ENCODE peak calls at places on chromosomes 7 and 10, in eight cellular contexts. X is glomerular endothelial cell, G is T-helper 2 cell, I is ACHN, V is heart right ventricle, A is KBM-7, Z is H54, P is tibial artery. F is an unnamed sample.

GRCh38 chr10:89744021-89744420 is 42.6 kb downstream of the KIF20B start:
- DNase-seq in X (no peak), P (no peak), A (no peak), Z (peak), V (no peak), G (peak), I (peak), F (no peak)

GRCh38 chr7:47423196-47423595 is 158.7 kb downstream of the TNS3 start:
- DNase-seq in I (no peak), G (no peak), V (no peak), A (no peak), P (no peak), X (no peak), Z (no peak), F (no peak)

GRCh38 chr7:44981035-44981706 is 2.4 kb upstream of the MYO1G start:
- DNase-seq in A (peak), I (no peak), X (no peak), V (no peak), Z (no peak), G (peak), P (no peak), F (no peak)

GRCh38 chr10:129719415-129719739 is 244.7 kb downstream of the EBF3 start:
- DNase-seq in I (no peak), V (no peak), X (no peak), G (no peak), A (no peak), Z (no peak), P (no peak), F (peak)

GRCh38 chr10:34407227-34407626 is 407.9 kb downstream of the PARD3 start:
- DNase-seq in A (peak), I (no peak), P (no peak), G (no peak), V (peak), X (peak), Z (no peak), F (no peak)

GRCh38 chr10:22977751-22978150 is 49.9 kb downstream of the ARMC3 start:
- DNase-seq in A (no peak), I (no peak), V (no peak), Z (no peak), P (no peak), G (no peak), X (no peak), F (no peak)

GRCh38 chr10:89853796-89854195 is 152.4 kb downstream of the KIF20B start:
- DNase-seq in A (no peak), G (no peak), P (no peak), V (no peak), Z (no peak), X (no peak), I (no peak), F (no peak)

GRCh38 chr10:43217563-43218205 is 49.2 kb downstream of the RASGEF1A start:
- DNase-seq in Z (no peak), G (no peak), A (no peak), I (no peak), V (no peak), X (no peak), P (no peak), F (peak)

GRCh38 chr10:69232252-69232651 is 12.1 kb downstream of the HKDC1 start:
- DNase-seq in G (no peak), V (no peak), I (peak), A (no peak), X (no peak), P (no peak), Z (peak), F (no peak)

GRCh38 chr10:99540339-99540672 is 7.6 kb downstream of the NKX2-3 start:
- DNase-seq in Z (no peak), G (no peak), X (no peak), A (no peak), P (no peak), I (no peak), V (no peak), F (no peak)

GRCh38 chr10:48238826-48239520 is 35.5 kb downstream of the FRMPD2 start:
- DNase-seq in A (no peak), G (no peak), V (no peak), X (no peak), Z (no peak), P (no peak), I (no peak), F (no peak)

GRCh38 chr7:152959610-152960009 is 200.1 kb downstream of the ACTR3B start:
- DNase-seq in G (no peak), P (no peak), Z (no peak), V (no peak), A (no peak), X (no peak), I (no peak), F (no peak)

GRCh38 chr7:81688622-81689411 is 81.0 kb downstream of the HGF start:
- DNase-seq in X (no peak), V (no peak), P (no peak), Z (no peak), A (peak), G (no peak), I (no peak), F (no peak)

GRCh38 chr7:53531-53930 is 138.8 kb upstream of the FAM20C start:
- DNase-seq in V (no peak), G (no peak), I (no peak), Z (no peak), A (no peak), X (no peak), P (no peak), F (no peak)

GRCh38 chr10:60878224-60878623 is 65.8 kb downstream of the RHOBTB1 start:
- DNase-seq in I (no peak), X (no peak), P (no peak), Z (no peak), A (no peak), G (no peak), V (no peak), F (no peak)

GRCh38 chr10:58206251-58206650 is 61.4 kb downstream of the IPMK start:
- DNase-seq in G (no peak), P (no peak), I (no peak), V (no peak), X (no peak), A (no peak), Z (no peak), F (no peak)

GRCh38 chr7:33108931-33109757 is at the start of gene RP9:
- DNase-seq in I (peak), A (peak), P (peak), G (peak), V (peak), Z (peak), X (no peak), F (peak)

GRCh38 chr10:91349381-91349780 is 60.8 kb upstream of the HECTD2 start:
- DNase-seq in Z (peak), P (peak), A (no peak), G (no peak), I (peak), X (peak), V (peak), F (no peak)

GRCh38 chr10:109282510-109282909 is 640.8 kb downstream of the XPNPEP1 start:
- DNase-seq in I (peak), A (no peak), P (no peak), X (no peak), Z (no peak), V (no peak), G (no peak), F (no peak)

GRCh38 chr7:82542665-82543064 is 99.1 kb upstream of the CACNA2D1 start:
- DNase-seq in Z (no peak), A (peak), G (no peak), P (no peak), V (no peak), I (no peak), X (peak), F (no peak)

GRCh38 chr10:121947931-121948330 is 20.1 kb upstream of the ATE1 start:
- DNase-seq in Z (no peak), G (no peak), A (no peak), X (no peak), V (no peak), P (no peak), I (no peak), F (no peak)

GRCh38 chr7:129163875-129164544 is 19.5 kb downstream of the TSPAN33 start:
- DNase-seq in P (no peak), Z (no peak), I (peak), V (no peak), A (peak), X (peak), G (peak), F (no peak)

GRCh38 chr10:61961278-61961677 is 59.8 kb downstream of the ARID5B start:
- DNase-seq in I (no peak), Z (no peak), G (peak), V (no peak), P (no peak), A (no peak), X (no peak), F (no peak)

F was measured in posterior cingulate gyrus.